ENCODE peak calls at places on chromosomes 13 and 19, in nine cellular contexts. J, N, V, U, P, D, O, T and C are unnamed samples.

GRCh38 chr13:103203750-103204330 is 137.6 kb upstream of the SLC10A2 start:
- DNase-seq in J (no peak), N (no peak), V (no peak), U (no peak), P (no peak), D (no peak), O (no peak), T (no peak), C (no peak)

GRCh38 chr13:51840141-51840540 is 4.8 kb downstream of the TMEM272 start:
- DNase-seq in J (no peak), N (no peak), V (no peak), U (no peak), P (no peak), D (no peak), O (no peak), T (no peak), C (no peak)

GRCh38 chr13:110298566-110299321 is 8.2 kb downstream of the COL4A1 start:
- DNase-seq in J (no peak), N (no peak), V (no peak), U (no peak), P (no peak), D (no peak), O (peak; percentile 44), T (no peak), C (no peak)

GRCh38 chr19:48319647-48320537 is 5.5 kb upstream of the EMP3 start:
- DNase-seq in J (peak; percentile 82), N (no peak), V (peak; percentile 75), U (peak; percentile 64), P (no peak), D (peak; percentile 86), O (peak; percentile 94), T (no peak), C (peak; percentile 92)

GRCh38 chr19:49997709-49998108 is 27.5 kb downstream of the VRK3 start:
- DNase-seq in J (no peak), N (no peak), V (no peak), U (no peak), P (no peak), D (no peak), O (no peak), T (no peak), C (no peak)

GRCh38 chr19:39937094-39937493 is 2.7 kb upstream of the FCGBP start:
- DNase-seq in J (no peak), N (no peak), V (peak; percentile 48), U (no peak), P (no peak), D (no peak), O (no peak), T (no peak), C (no peak)

GRCh38 chr19:52896431-52897148 is 845 bp downstream of the ZNF320 start:
- DNase-seq in J (peak; percentile 33), N (no peak), V (no peak), U (no peak), P (peak; percentile 5), D (peak; percentile 7), O (peak; percentile 69), T (no peak), C (peak; percentile 66)

GRCh38 chr19:36719687-36720556 is 32.5 kb downstream of the ZNF567 start:
- DNase-seq in J (no peak), N (no peak), V (no peak), U (no peak), P (no peak), D (no peak), O (no peak), T (no peak), C (no peak)

GRCh38 chr19:45499196-45500180 is 1.2 kb downstream of the PPM1N start:
- DNase-seq in J (peak; percentile 45), N (no peak), V (peak; percentile 60), U (no peak), P (peak; percentile 63), D (peak; percentile 23), O (peak; percentile 83), T (no peak), C (peak; percentile 72)

GRCh38 chr13:45373116-45373606 is 32.2 kb upstream of the TPT1 start:
- DNase-seq in J (no peak), N (no peak), V (no peak), U (no peak), P (no peak), D (no peak), O (peak; percentile 80), T (no peak), C (no peak)

GRCh38 chr19:489418-490196 is 6.7 kb upstream of the MADCAM1 start:
- DNase-seq in J (no peak), N (no peak), V (no peak), U (no peak), P (no peak), D (no peak), O (no peak), T (no peak), C (no peak)

GRCh38 chr13:49443689-49444516 is at the start of the genes CAB39L and SETDB2:
- DNase-seq in J (peak; percentile 100), N (peak; percentile 98), V (peak; percentile 98), U (peak; percentile 98), P (peak; percentile 83), D (peak; percentile 93), O (peak; percentile 100), T (peak; percentile 98), C (peak; percentile 100)

GRCh38 chr13:93180376-93180966 is 46.1 kb upstream of the GPC6 start:
- DNase-seq in J (no peak), N (no peak), V (no peak), U (no peak), P (no peak), D (no peak), O (no peak), T (no peak), C (no peak)

GRCh38 chr19:1377176-1377964 is 6.3 kb upstream of the NDUFS7 start:
- DNase-seq in J (no peak), N (no peak), V (no peak), U (no peak), P (no peak), D (no peak), O (no peak), T (no peak), C (no peak)

GRCh38 chr13:22040810-22041364 is 370.0 kb downstream of the FGF9 start:
- DNase-seq in J (no peak), N (no peak), V (no peak), U (no peak), P (no peak), D (no peak), O (no peak), T (no peak), C (no peak)

GRCh38 chr19:43748205-43748594 is 6.6 kb downstream of the SMG9 start:
- DNase-seq in J (no peak), N (no peak), V (no peak), U (no peak), P (no peak), D (no peak), O (no peak), T (no peak), C (no peak)

GRCh38 chr13:47215741-47216140 is 318.9 kb upstream of the HTR2A start:
- DNase-seq in J (no peak), N (no peak), V (no peak), U (peak; percentile 16), P (peak; percentile 71), D (no peak), O (no peak), T (no peak), C (no peak)

GRCh38 chr13:36571444-36571843 is 102.4 kb upstream of the SERTM1 start:
- DNase-seq in J (no peak), N (no peak), V (no peak), U (no peak), P (no peak), D (no peak), O (no peak), T (no peak), C (no peak)

GRCh38 chr19:46885411-46885810 is 24.6 kb downstream of the ARHGAP35 start:
- DNase-seq in J (no peak), N (no peak), V (no peak), U (no peak), P (no peak), D (no peak), O (no peak), T (no peak), C (no peak)

GRCh38 chr13:39913339-39913738 is 257.9 kb downstream of the COG6 start:
- DNase-seq in J (no peak), N (no peak), V (no peak), U (no peak), P (no peak), D (no peak), O (no peak), T (no peak), C (no peak)

GRCh38 chr19:2235396-2236284 is 489 bp downstream of the PLEKHJ1 start:
- DNase-seq in J (peak; percentile 78), N (no peak), V (no peak), U (no peak), P (no peak), D (no peak), O (peak; percentile 90), T (no peak), C (peak; percentile 80)

GRCh38 chr13:109785141-109785891 is 1.1 kb downstream of the IRS2 start:
- DNase-seq in J (peak; percentile 62), N (no peak), V (peak; percentile 33), U (no peak), P (no peak), D (peak; percentile 36), O (peak; percentile 67), T (no peak), C (peak; percentile 85)

GRCh38 chr19:1268392-1269064 is 604 bp upstream of the CIRBP start:
- DNase-seq in J (peak; percentile 56), N (no peak), V (no peak), U (no peak), P (no peak), D (no peak), O (no peak), T (no peak), C (no peak)

GRCh38 chr13:43293008-43293407 is 269.6 kb downstream of the DNAJC15 start:
- DNase-seq in J (no peak), N (no peak), V (no peak), U (no peak), P (no peak), D (no peak), O (no peak), T (no peak), C (no peak)

GRCh38 chr19:2449019-2449418 is 7.7 kb downstream of the LMNB2 start:
- DNase-seq in J (no peak), N (no peak), V (no peak), U (no peak), P (no peak), D (no peak), O (no peak), T (no peak), C (no peak)

GRCh38 chr13:66996503-66996902 is 233.6 kb downstream of the PCDH9 start:
- DNase-seq in J (no peak), N (no peak), V (no peak), U (no peak), P (no peak), D (no peak), O (no peak), T (no peak), C (no peak)

GRCh38 chr13:110539894-110540293 is 21.6 kb downstream of the RAB20 start:
- DNase-seq in J (no peak), N (no peak), V (no peak), U (no peak), P (no peak), D (no peak), O (no peak), T (no peak), C (no peak)

GRCh38 chr19:17909017-17909732 is 23.6 kb upstream of the CCDC124 start:
- DNase-seq in J (peak; percentile 54), N (no peak), V (no peak), U (no peak), P (no peak), D (no peak), O (no peak), T (no peak), C (no peak)

GRCh38 chr19:16226878-16227836 is 29.4 kb downstream of the AP1M1 start:
- DNase-seq in J (no peak), N (no peak), V (no peak), U (no peak), P (no peak), D (no peak), O (no peak), T (no peak), C (peak; percentile 57)

GRCh38 chr13:28467034-28467433 is 27.9 kb downstream of the FLT1 start:
- DNase-seq in J (no peak), N (no peak), V (no peak), U (no peak), P (no peak), D (no peak), O (no peak), T (no peak), C (no peak)

GRCh38 chr19:46147791-46148288 is at the start of gene IGFL2:
- DNase-seq in J (no peak), N (no peak), V (no peak), U (no peak), P (no peak), D (no peak), O (no peak), T (no peak), C (no peak)